ENCODE peak calls at places on chromosomes 13 and 19, in four cellular contexts. F is cardiac muscle cell, D is brain microvascular endothelial cell, G is fibroblast of lung. I is an unnamed sample.

GRCh38 chr19:39166571-39167391 is 30.0 kb upstream of the NCCRP1 start:
- DNase-seq in F (peak; percentile 73), D (no peak), G (no peak), I (peak; percentile 94)

GRCh38 chr19:47226426-47227346 is 4.3 kb downstream of the BBC3 start:
- DNase-seq in D (no peak), G (peak; percentile 62), F (peak; percentile 32), I (peak; percentile 66)

GRCh38 chr19:8240274-8241229 is 31.4 kb downstream of the CERS4 start:
- DNase-seq in F (peak; percentile 93), G (peak; percentile 97), D (peak; percentile 91), I (peak; percentile 80)

GRCh38 chr13:77325371-77325941 is 1.4 kb downstream of the MYCBP2 start:
- DNase-seq in F (no peak), D (no peak), G (peak; percentile 6), I (no peak)

GRCh38 chr13:60384911-60385310 is 12.1 kb upstream of the TDRD3 start:
- DNase-seq in G (no peak), F (no peak), D (no peak), I (peak; percentile 35)

GRCh38 chr13:49400755-49401659 is 42.9 kb downstream of the CAB39L start:
- DNase-seq in G (peak; percentile 45), F (peak; percentile 97), D (peak; percentile 33), I (no peak)

GRCh38 chr19:23378948-23379347 is 16.3 kb downstream of the ZNF91 start:
- DNase-seq in G (peak; percentile 2), D (no peak), F (peak; percentile 31), I (no peak)

GRCh38 chr19:5153601-5154128 is 184.8 kb downstream of the KDM4B start:
- DNase-seq in F (no peak), G (no peak), D (no peak), I (no peak)

GRCh38 chr13:84037937-84038464 is 155.7 kb upstream of the SLITRK1 start:
- DNase-seq in D (no peak), F (no peak), G (no peak), I (no peak)

GRCh38 chr19:40465025-40465780 is at the start of gene BLVRB:
- DNase-seq in D (peak; percentile 58), G (peak; percentile 83), F (no peak), I (no peak)

GRCh38 chr13:49373699-49374098 is 70.2 kb downstream of the CAB39L start:
- DNase-seq in D (peak; percentile 40), G (peak; percentile 58), F (peak; percentile 84), I (no peak)

GRCh38 chr13:77358001-77358400 is 31.1 kb upstream of the MYCBP2 start:
- DNase-seq in G (no peak), F (no peak), D (no peak), I (no peak)

GRCh38 chr13:95948646-95949045 is 104.6 kb downstream of the UGGT2 start:
- DNase-seq in F (no peak), G (peak; percentile 39), D (peak; percentile 75), I (peak; percentile 63)

GRCh38 chr19:16903347-16903746 is 14.5 kb downstream of the F2RL3 start:
- DNase-seq in F (no peak), G (no peak), D (no peak), I (no peak)

GRCh38 chr13:109135018-109135417 is 505.6 kb downstream of the MYO16 start:
- DNase-seq in D (no peak), G (no peak), F (no peak), I (no peak)
- TF ChIP-seq CTCF in D (peak; percentile 34), G (no peak), F (no peak), I (peak; percentile 26)

DNA sequence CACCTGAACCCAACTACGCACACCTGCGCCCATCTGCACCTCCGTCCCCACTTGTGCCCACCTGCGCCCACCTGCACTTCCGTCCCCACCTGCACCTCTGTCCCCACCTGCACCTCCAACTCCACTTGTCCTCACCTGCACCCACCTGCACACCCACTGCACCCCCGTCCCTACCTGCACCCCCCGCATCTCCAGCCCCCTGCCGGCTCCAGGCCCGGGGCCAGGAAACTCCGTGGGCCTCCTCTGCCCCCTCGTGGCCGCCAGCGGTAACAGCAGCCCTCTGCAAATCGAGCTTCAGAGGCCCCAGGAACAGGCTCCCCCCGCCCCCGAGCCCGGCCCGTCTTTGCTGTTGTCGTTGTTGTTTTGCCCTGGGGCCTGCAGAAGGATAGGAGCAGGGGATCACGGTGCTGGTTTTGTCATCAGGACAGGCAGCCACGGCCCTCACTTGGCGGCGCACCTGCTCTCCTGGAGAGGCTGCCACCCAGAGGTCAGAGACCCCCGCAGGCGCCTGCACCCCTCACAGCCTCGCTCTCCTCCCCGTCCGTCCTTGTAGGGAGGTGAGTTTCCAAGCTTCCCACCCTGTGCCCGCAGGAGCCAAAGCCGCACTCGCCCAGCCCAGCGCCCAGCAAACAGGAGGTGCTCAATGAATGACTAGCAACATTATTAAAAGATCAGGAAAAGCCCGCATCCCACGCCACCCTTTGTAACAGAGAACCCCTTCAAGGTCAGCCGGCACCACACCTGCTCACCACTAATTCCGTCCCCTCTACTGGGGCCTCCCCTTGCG is 65.4 kb downstream of the GNG7 start:
- DNase-seq in F (peak; percentile 62), G (peak; percentile 23), D (peak; percentile 31), I (peak; percentile 70)
- H3K4me3 ChIP-seq in F (no peak overlapping the region), G (no peak overlapping the region), D (no peak overlapping the region), I (peak overlapping the region; percentile 23)

DNA sequence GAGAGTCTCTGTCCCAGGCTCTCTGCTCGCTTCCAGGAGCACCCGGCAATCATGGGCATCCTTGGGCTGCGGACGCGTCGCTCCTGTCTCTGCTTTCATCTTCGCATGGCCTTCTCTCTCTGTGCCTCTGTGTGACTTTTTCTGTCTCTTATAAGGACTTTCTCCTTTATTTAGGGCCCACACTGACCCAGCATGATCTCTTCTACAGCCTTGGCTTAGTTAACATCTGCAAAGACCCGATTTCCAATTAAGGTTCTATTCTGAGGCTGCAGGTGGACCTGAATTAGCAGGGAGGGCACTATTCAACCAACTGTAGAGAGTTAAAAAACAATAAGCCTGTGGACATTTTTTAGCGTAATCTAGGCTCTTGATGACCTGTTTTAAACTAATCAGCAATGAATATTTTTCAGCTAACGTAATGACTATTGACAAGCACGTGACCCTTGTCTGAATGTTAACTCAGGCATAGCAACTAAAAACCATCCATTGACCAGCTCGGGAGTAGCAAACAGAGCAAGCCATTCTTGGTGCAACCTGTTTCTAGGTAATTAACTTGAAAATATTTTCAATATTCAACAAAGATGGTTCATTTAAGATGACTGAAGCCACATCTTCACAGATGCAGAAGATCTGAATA is 15.2 kb downstream of the F10 start:
- DNase-seq in D (no peak), G (no peak), F (no peak), I (no peak)
- TF ChIP-seq CTCF in D (no peak), G (no peak), F (no peak), I (no peak)

GRCh38 chr19:10583021-10583776 is 3.9 kb downstream of the AP1M2 start:
- DNase-seq in F (no peak), G (no peak), D (no peak), I (no peak)

GRCh38 chr19:10577951-10578350 is 9.2 kb downstream of the AP1M2 start:
- DNase-seq in F (no peak), D (no peak), G (no peak), I (no peak)

GRCh38 chr19:10575011-10575716 is 6.4 kb upstream of the CDKN2D start:
- DNase-seq in F (no peak), D (no peak), G (no peak), I (no peak)

GRCh38 chr19:10586396-10586795 is 716 bp downstream of the AP1M2 start:
- DNase-seq in F (no peak), G (no peak), D (no peak), I (no peak)

DNA sequence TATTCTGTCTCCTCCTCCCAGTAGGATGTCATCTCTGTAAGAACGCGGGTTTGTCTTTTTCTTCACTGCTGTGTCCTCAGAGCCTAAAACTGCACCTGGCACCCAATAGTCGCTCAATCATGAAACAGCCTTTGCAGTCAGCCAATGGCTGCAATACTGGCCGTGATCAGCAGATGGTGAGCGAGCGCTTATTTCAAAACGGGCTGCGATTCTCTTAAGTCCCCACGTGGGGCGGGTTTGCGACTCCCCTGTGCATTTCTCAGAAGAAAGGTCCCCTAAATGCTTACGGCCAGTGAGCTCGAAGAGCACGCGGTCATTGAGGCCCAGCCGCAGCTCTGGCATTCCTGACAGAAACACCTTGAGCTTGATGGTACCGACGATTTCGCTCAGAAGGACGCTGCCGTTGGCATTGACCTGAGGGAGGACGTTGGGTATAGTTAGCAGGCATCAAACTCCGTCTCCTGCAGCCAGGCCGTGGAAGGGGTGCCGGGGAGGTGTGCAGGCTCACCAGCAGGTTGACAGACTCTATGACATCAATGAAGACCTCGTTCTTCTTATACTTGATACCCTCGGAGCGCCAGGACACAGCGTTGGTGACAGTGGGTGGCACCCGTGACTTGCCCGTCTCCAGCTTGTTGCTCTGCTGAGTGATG is 6.0 kb downstream of the AP1M2 start:
- DNase-seq in F (peak; percentile 95), G (peak; percentile 84), D (peak; percentile 86), I (peak; percentile 91)
- H3K4me3 ChIP-seq in F (no peak overlapping the region), G (no peak overlapping the region), D (no peak overlapping the region), I (peak overlapping the region; percentile 39)

GRCh38 chr19:11970174-11970573 is 5.3 kb downstream of the ZNF763 start:
- DNase-seq in G (no peak), D (no peak), F (no peak), I (no peak)

GRCh38 chr19:11963566-11964355 is 1.1 kb upstream of the ZNF763 start:
- DNase-seq in D (peak; percentile 44), G (peak; percentile 26), F (peak; percentile 87), I (peak; percentile 87)

GRCh38 chr19:11964858-11965645 is at the start of gene ZNF763:
- DNase-seq in G (peak; percentile 68), F (peak; percentile 95), D (peak; percentile 67), I (peak; percentile 90)

GRCh38 chr19:11964496-11964857 is 363 bp upstream of the ZNF763 start:
- DNase-seq in D (no peak), G (no peak), F (no peak), I (peak; percentile 52)
- TF ChIP-seq CTCF in D (peak; percentile 41), G (peak; percentile 36), F (peak; percentile 34), I (peak; percentile 45)

GRCh38 chr19:9500796-9501195 is 2.4 kb upstream of the ZNF560 start:
- DNase-seq in D (no peak), G (no peak), F (no peak), I (no peak)
- H3K4me3 ChIP-seq in D (no peak overlapping the region), G (no peak overlapping the region), F (no peak overlapping the region), I (no peak overlapping the region)

GRCh38 chr19:52566121-52566520 is 4.0 kb upstream of the ZNF701 start:
- DNase-seq in G (no peak), D (no peak), F (no peak), I (no peak)

GRCh38 chr19:52567921-52568320 is 2.2 kb upstream of the ZNF701 start:
- DNase-seq in F (no peak), D (no peak), G (no peak), I (no peak)

GRCh38 chr19:52566588-52566987 is 3.5 kb upstream of the ZNF701 start:
- DNase-seq in D (no peak), G (peak; percentile 60), F (no peak), I (no peak)

DNA sequence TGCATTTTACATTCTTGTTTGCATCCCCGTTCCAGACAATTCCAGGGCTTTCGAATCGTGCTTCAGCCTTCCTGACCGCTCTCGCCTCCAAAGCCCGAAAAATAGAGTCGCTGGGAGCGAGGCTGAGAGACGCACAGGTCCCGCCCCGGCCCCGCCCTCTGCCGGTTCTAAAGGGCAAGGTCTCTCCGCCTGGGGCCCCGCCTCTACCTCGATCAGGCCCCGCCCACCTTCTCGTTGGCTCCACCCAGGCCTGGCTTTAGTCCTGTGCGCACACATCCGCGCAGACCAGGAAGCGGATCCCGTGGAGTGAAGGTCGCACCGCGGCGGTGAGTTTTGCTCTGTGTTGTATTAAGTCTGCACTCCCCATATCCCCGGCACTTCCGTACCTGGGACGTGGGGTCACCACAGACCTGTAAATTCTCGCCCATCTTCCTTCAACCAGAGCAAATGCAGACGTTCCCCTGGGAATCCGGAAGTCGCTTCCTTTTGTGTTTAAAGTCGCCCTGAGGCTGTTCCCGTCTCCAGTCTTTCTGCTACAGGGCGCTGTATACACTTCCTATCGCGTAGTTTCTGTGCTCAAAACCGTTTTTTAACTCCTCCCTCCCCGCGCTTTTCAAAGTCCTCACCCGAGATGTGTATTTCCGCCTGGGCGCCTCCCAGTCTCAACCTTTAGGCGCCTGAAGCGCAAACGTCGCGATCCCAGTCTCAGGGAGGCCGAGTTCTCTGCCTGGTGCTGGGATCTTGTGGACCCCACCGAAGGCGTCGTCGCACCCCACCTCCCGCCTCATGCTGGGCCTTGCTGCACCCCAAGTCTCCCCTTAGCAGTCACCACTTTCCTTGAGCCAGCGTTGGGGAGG is at the start of gene ZNF701:
- DNase-seq in G (peak; percentile 87), D (peak; percentile 94), F (peak; percentile 94), I (peak; percentile 95)
- TF ChIP-seq CTCF in G (no peak), D (peak; percentile 32), F (peak; percentile 17), I (peak; percentile 25)